ENCODE peak calls at places on chromosome 3, in six cellular contexts. R is SJSA1; U is hepatic stellate cell; X is COLO829; G is epithelial cell of esophagus; T is stimulated activated naive CD4-positive, alpha-beta T cell. Q is an unnamed sample.

GRCh38 chr3:195690951-195691350 is 29.8 kb upstream of the MUC20 start:
- DNase-seq in R (no peak), U (no peak), X (no peak), G (no peak), T (no peak), Q (no peak)

GRCh38 chr3:67522081-67522480 is 132.3 kb downstream of the SUCLG2 start:
- DNase-seq in R (no peak), U (no peak), X (no peak), G (no peak), T (no peak), Q (no peak)

GRCh38 chr3:150319900-150320299 is 88.2 kb upstream of the TSC22D2 start:
- DNase-seq in R (peak), U (peak), X (peak), G (peak), T (no peak), Q (peak)

GRCh38 chr3:49908378-49909199 is 4.9 kb upstream of the MST1R start:
- DNase-seq in R (no peak), U (no peak), X (no peak), G (no peak), T (no peak), Q (no peak)

GRCh38 chr3:125004196-125004595 is 51.6 kb downstream of the HEG1 start:
- DNase-seq in R (no peak), U (no peak), X (no peak), G (no peak), T (no peak), Q (no peak)

GRCh38 chr3:51671090-51672082 is at the start of gene TEX264:
- DNase-seq in R (peak), U (peak), X (peak), G (peak), T (peak), Q (peak)

GRCh38 chr3:72766866-72767265 is 81.4 kb downstream of the SHQ1 start:
- DNase-seq in R (no peak), U (no peak), X (no peak), G (no peak), T (no peak), Q (no peak)

GRCh38 chr3:55567615-55568014 is 80.5 kb upstream of the WNT5A start:
- DNase-seq in R (no peak), U (peak), X (no peak), G (no peak), T (no peak), Q (no peak)

GRCh38 chr3:12891985-12892839 is 50.8 kb upstream of the RPL32 start:
- DNase-seq in R (no peak), U (peak), X (peak), G (peak), T (peak), Q (peak)

GRCh38 chr3:23319913-23320312 is 116.8 kb downstream of the UBE2E2 start:
- DNase-seq in R (no peak), U (peak), X (no peak), G (no peak), T (no peak), Q (no peak)

GRCh38 chr3:106114220-106114619 is 245.4 kb upstream of the CBLB start:
- DNase-seq in R (no peak), U (no peak), X (no peak), G (no peak), T (no peak), Q (no peak)

GRCh38 chr3:138389841-138390581 is 41.6 kb downstream of the MRAS start:
- DNase-seq in R (peak), U (peak), X (peak), G (peak), T (no peak), Q (peak)

GRCh38 chr3:127860223-127860622 is 37.9 kb upstream of the MGLL start:
- DNase-seq in R (no peak), U (no peak), X (no peak), G (no peak), T (no peak), Q (no peak)

GRCh38 chr3:126101521-126101982 is 17.6 kb upstream of the SLC41A3 start:
- DNase-seq in R (no peak), U (no peak), X (no peak), G (no peak), T (no peak), Q (no peak)

GRCh38 chr3:161221881-161222600 is 930 bp downstream of the NMD3 start:
- DNase-seq in R (no peak), U (peak), X (no peak), G (peak), T (no peak), Q (no peak)

GRCh38 chr3:118909751-118910150 is 124.9 kb downstream of the IGSF11 start:
- DNase-seq in R (no peak), U (no peak), X (no peak), G (peak), T (no peak), Q (peak)

GRCh38 chr3:109643590-109643989 is 306.2 kb upstream of the DPPA4 start:
- DNase-seq in R (no peak), U (no peak), X (peak), G (peak), T (no peak), Q (peak)

GRCh38 chr3:53843195-53844177 is 2.7 kb downstream of the CHDH start:
- DNase-seq in R (no peak), U (no peak), X (no peak), G (no peak), T (no peak), Q (no peak)

GRCh38 chr3:129424185-129424841 is 4.1 kb downstream of the EFCAB12 start:
- DNase-seq in R (no peak), U (no peak), X (no peak), G (peak), T (no peak), Q (peak)

GRCh38 chr3:152738656-152739055 is 96.3 kb upstream of the P2RY1 start:
- DNase-seq in R (no peak), U (no peak), X (no peak), G (no peak), T (no peak), Q (no peak)

GRCh38 chr3:901953-902778 is 190.7 kb upstream of the CNTN6 start:
- DNase-seq in R (no peak), U (peak), X (no peak), G (peak), T (no peak), Q (no peak)

GRCh38 chr3:171871392-171872274 is 28.5 kb downstream of the TMEM212 start:
- DNase-seq in R (no peak), U (no peak), X (no peak), G (no peak), T (no peak), Q (no peak)

GRCh38 chr3:102089904-102090492 is 240.7 kb downstream of the NFKBIZ start:
- DNase-seq in R (peak), U (peak), X (peak), G (no peak), T (no peak), Q (no peak)

GRCh38 chr3:102098130-102098885 is 249.0 kb downstream of the NFKBIZ start:
- DNase-seq in R (no peak), U (no peak), X (no peak), G (no peak), T (no peak), Q (no peak)

GRCh38 chr3:107421170-107421792 is 44.0 kb downstream of the CCDC54 start:
- DNase-seq in R (peak), U (peak), X (peak), G (peak), T (peak), Q (no peak)

GRCh38 chr3:60363817-60364216 is 887.4 kb downstream of the FHIT start:
- DNase-seq in R (no peak), U (no peak), X (no peak), G (peak), T (no peak), Q (no peak)

GRCh38 chr3:76497636-76498035 is 542.3 kb upstream of the ROBO2 start:
- DNase-seq in R (no peak), U (peak), X (peak), G (peak), T (no peak), Q (peak)

GRCh38 chr3:104180906-104181305 is 1185.8 kb upstream of the ALCAM start:
- DNase-seq in R (no peak), U (no peak), X (no peak), G (no peak), T (no peak), Q (no peak)

GRCh38 chr3:123325766-123326256 is 123.1 kb downstream of the ADCY5 start:
- DNase-seq in R (no peak), U (no peak), X (no peak), G (no peak), T (no peak), Q (no peak)

GRCh38 chr3:48402281-48402732 is 27.6 kb downstream of the PLXNB1 start:
- DNase-seq in R (peak), U (peak), X (peak), G (peak), T (no peak), Q (peak)

GRCh38 chr3:11009898-11010297 is 17.4 kb downstream of the SLC6A1 start:
- DNase-seq in R (no peak), U (no peak), X (no peak), G (no peak), T (no peak), Q (no peak)

GRCh38 chr3:29693863-29694262 is 413.0 kb downstream of the RBMS3 start:
- DNase-seq in R (peak), U (peak), X (peak), G (peak), T (no peak), Q (peak)

GRCh38 chr3:45528429-45528828 is 66.1 kb upstream of the LIMD1 start:
- DNase-seq in R (no peak), U (no peak), X (no peak), G (peak), T (no peak), Q (peak)

GRCh38 chr3:87145553-87145952 is 81.6 kb upstream of the CHMP2B start:
- DNase-seq in R (no peak), U (peak), X (no peak), G (peak), T (no peak), Q (no peak)